ENCODE peak calls at places on chromosomes 4 and X, in five cellular contexts. N, O, B, H and D are unnamed samples.

GRCh38 chrX:40495659-40496058 is 85.1 kb upstream of the ATP6AP2 start:
- DNase-seq in N (no peak), B (no peak), O (no peak), H (no peak), D (no peak)

GRCh38 chrX:139178980-139179379 is 351.6 kb upstream of the F9 start:
- DNase-seq in N (no peak), B (no peak), O (no peak), H (no peak), D (no peak)

GRCh38 chr4:100417565-100417964 is 100.3 kb downstream of the EMCN start:
- DNase-seq in N (no peak), B (peak), H (no peak), O (no peak), D (no peak)

GRCh38 chrX:102988517-102988916 is 51.4 kb downstream of the RAB40AL start:
- DNase-seq in O (no peak), H (no peak), N (no peak), B (no peak), D (no peak)

GRCh38 chr4:123986268-123986798 is 589.7 kb downstream of the SPRY1 start:
- DNase-seq in B (peak), N (peak), H (no peak), O (peak), D (no peak)

GRCh38 chr4:8675383-8675782 is 82.8 kb downstream of the CPZ start:
- DNase-seq in O (no peak), H (no peak), B (peak), N (no peak), D (no peak)

GRCh38 chr4:186882293-186882692 is 158.6 kb upstream of the FAT1 start:
- DNase-seq in B (no peak), N (no peak), H (no peak), O (no peak), D (no peak)

GRCh38 chrX:24148535-24149345 is 789 bp upstream of the ZFX start:
- DNase-seq in N (no peak), H (no peak), B (peak), O (peak), D (no peak)

GRCh38 chrX:17613979-17614572 is 123.2 kb upstream of the SCML1 start:
- DNase-seq in H (no peak), O (no peak), N (no peak), B (no peak), D (no peak)

GRCh38 chr4:2812985-2813384 is 20.1 kb downstream of the SH3BP2 start:
- DNase-seq in B (no peak), O (no peak), H (no peak), N (no peak), D (no peak)

GRCh38 chr4:144654161-144654560 is 8.2 kb downstream of the HHIP start:
- DNase-seq in O (no peak), H (no peak), N (no peak), B (no peak), D (no peak)

GRCh38 chrX:14697453-14697852 is 168.1 kb downstream of the GLRA2 start:
- DNase-seq in B (peak), O (no peak), N (no peak), H (no peak), D (peak)

GRCh38 chr4:153207561-153207960 is 3.3 kb downstream of the TRIM2 start:
- DNase-seq in B (peak), O (peak), H (no peak), N (peak), D (no peak)

GRCh38 chrX:154981116-154981411 is 41.5 kb downstream of the F8 start:
- DNase-seq in N (no peak), O (no peak), B (no peak), H (peak), D (no peak)

GRCh38 chrX:1468250-1468772 is 15.6 kb upstream of the ASMTL start:
- DNase-seq in O (no peak), N (no peak), H (peak), B (peak), D (peak)

GRCh38 chrX:71067727-71068051 is 445 bp downstream of the SNX12 start:
- DNase-seq in B (no peak), O (no peak), H (no peak), N (no peak), D (no peak)

GRCh38 chr4:12211636-12212035 is 782.9 kb upstream of the HS3ST1 start:
- DNase-seq in O (no peak), H (no peak), N (no peak), B (no peak), D (no peak)

GRCh38 chr4:105895609-105896460 is 564 bp downstream of the NPNT start:
- DNase-seq in H (peak), B (peak), N (peak), O (peak), D (peak)

GRCh38 chr4:122384245-122384644 is 5.4 kb downstream of the ADAD1 start:
- DNase-seq in O (no peak), H (no peak), N (no peak), B (no peak), D (no peak)

GRCh38 chr4:104507112-104507511 is 12.4 kb upstream of the CXXC4 start:
- DNase-seq in B (no peak), H (no peak), N (no peak), O (no peak), D (no peak)

GRCh38 chrX:9436812-9437211 is 28.0 kb upstream of the TBL1X start:
- DNase-seq in H (no peak), O (no peak), N (no peak), B (no peak), D (no peak)

GRCh38 chr4:144295286-144295995 is 154.9 kb upstream of the GYPA start:
- DNase-seq in O (no peak), B (no peak), H (no peak), N (no peak), D (no peak)

GRCh38 chrX:108494416-108495095 is 54.9 kb downstream of the COL4A5 start:
- DNase-seq in H (no peak), N (no peak), B (peak), O (no peak), D (no peak)

GRCh38 chr4:153931804-153932203 is 142.9 kb upstream of the SFRP2 start:
- DNase-seq in O (no peak), B (peak), H (no peak), N (no peak), D (no peak)

GRCh38 chr4:85756938-85757337 is 282.0 kb downstream of the ARHGAP24 start:
- DNase-seq in N (no peak), B (peak), O (no peak), H (no peak), D (peak)
- TF ChIP-seq CTCF in N (peak), B (peak), O (peak), H (peak), D (peak)

DNA sequence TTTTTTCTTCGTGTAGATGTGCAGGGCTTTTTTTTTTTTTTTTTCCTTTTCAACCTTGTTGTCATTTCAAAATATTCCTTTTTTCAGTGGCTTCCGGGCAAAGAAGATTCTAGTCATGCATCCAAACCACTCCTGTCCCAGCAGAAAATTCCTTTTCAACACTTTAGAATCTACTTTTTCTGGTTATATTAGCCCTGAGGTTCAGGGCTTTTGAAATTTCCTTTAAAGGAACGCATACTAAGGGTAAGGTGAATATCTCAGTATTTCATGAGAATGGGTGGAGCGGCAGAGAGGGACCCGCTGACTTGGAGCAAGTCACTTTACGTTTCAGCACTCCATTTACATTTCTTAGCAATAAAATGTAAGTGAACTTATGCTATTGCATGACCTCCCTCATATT is 15.6 kb upstream of the TENM3 start:
- DNase-seq in N (no peak), H (no peak), O (no peak), B (no peak), D (no peak)
- TF ChIP-seq CTCF in N (no peak), H (no peak), O (no peak), B (no peak), D (no peak)

GRCh38 chrX:45843518-45843917 is 642.8 kb upstream of the DIPK2B start:
- DNase-seq in B (peak), H (no peak), N (no peak), O (no peak), D (no peak)
- TF ChIP-seq CTCF in B (no peak), H (peak), N (peak), O (peak), D (no peak)

DNA sequence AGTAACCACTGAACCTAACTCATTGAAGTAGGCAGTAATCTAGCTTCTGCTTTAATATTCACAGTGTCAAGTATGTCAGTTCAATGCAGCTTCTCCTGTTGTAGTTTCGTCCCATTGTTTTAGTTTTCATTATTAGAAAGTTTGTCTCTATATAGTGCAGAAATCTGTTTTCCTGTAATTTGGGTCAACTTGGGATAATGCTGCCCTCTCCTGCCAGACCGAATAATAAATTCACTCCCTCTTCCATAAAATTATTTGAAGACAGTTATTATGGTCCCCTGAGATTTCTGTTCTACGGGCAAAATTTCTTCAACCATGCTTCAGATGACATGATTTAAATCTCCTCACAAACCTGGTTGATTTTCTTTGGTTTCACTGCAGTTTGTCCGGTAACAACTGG is 4.6 kb upstream of the LUZP4 start:
- DNase-seq in N (no peak), O (no peak), B (peak), H (no peak), D (no peak)
- TF ChIP-seq CTCF in N (no peak), O (no peak), B (no peak), H (no peak), D (no peak)